ENCODE peak calls at places on chromosomes 11 and 22, in five cellular contexts. D is choroid plexus epithelial cell, W is activated B cell treated with CpG ODN at 0.5 μM for 24 hours, N is HCT116, J is uterus. I is an unnamed sample.

GRCh38 chr11:92449780-92450179 is 225.2 kb downstream of the FAT3 start:
- DNase-seq in D (no peak), W (no peak), N (no peak), J (no peak), I (no peak)

GRCh38 chr22:35587447-35587870 is 29.7 kb downstream of the MB start:
- DNase-seq in D (peak), W (no peak), N (no peak), J (peak), I (no peak)

GRCh38 chr11:66834539-66834845 is 8.7 kb upstream of the RCE1 start:
- DNase-seq in D (no peak), W (no peak), N (no peak), J (no peak), I (no peak)

GRCh38 chr22:29997516-29997915 is 82.7 kb upstream of the HORMAD2 start:
- DNase-seq in D (no peak), W (no peak), N (no peak), J (no peak), I (no peak)

GRCh38 chr11:47514825-47515647 is 37.9 kb downstream of the CELF1 start:
- DNase-seq in D (peak), W (no peak), N (no peak), J (no peak), I (no peak)

GRCh38 chr11:117825538-117826359 is 1.2 kb upstream of the FXYD2 start:
- DNase-seq in D (no peak), W (no peak), N (no peak), J (peak), I (no peak)

GRCh38 chr11:35112056-35112845 is 26.7 kb upstream of the CD44 start:
- DNase-seq in D (peak), W (no peak), N (no peak), J (no peak), I (no peak)

GRCh38 chr22:37304595-37305343 is 22.5 kb downstream of the CYTH4 start:
- DNase-seq in D (peak), W (no peak), N (no peak), J (no peak), I (no peak)

GRCh38 chr11:134124660-134125451 is 56.0 kb downstream of the JAM3 start:
- DNase-seq in D (no peak), W (no peak), N (no peak), J (no peak), I (no peak)

GRCh38 chr22:43887391-43887790 is 4.4 kb downstream of the PNPLA5 start:
- DNase-seq in D (no peak), W (no peak), N (no peak), J (no peak), I (no peak)

GRCh38 chr22:41699264-41700104 is at the start of gene MEI1:
- DNase-seq in D (peak), W (peak), N (no peak), J (peak), I (no peak)

GRCh38 chr22:37686002-37686982 is at the start of gene NOL12:
- DNase-seq in D (peak), W (peak), N (peak), J (peak), I (peak)

GRCh38 chr11:72228229-72228843 is 3.8 kb downstream of the INPPL1 start:
- DNase-seq in D (peak), W (no peak), N (no peak), J (no peak), I (no peak)
- TF ChIP-seq CTCF in D (peak), W (no peak), N (no peak), J (no peak), I (no peak)

GRCh38 chr22:45217806-45218205 is 22.9 kb downstream of the KIAA0930 start:
- DNase-seq in D (no peak), W (no peak), N (no peak), J (no peak), I (no peak)
- TF ChIP-seq CTCF in D (no peak), W (no peak), N (no peak), J (no peak), I (no peak)

DNA sequence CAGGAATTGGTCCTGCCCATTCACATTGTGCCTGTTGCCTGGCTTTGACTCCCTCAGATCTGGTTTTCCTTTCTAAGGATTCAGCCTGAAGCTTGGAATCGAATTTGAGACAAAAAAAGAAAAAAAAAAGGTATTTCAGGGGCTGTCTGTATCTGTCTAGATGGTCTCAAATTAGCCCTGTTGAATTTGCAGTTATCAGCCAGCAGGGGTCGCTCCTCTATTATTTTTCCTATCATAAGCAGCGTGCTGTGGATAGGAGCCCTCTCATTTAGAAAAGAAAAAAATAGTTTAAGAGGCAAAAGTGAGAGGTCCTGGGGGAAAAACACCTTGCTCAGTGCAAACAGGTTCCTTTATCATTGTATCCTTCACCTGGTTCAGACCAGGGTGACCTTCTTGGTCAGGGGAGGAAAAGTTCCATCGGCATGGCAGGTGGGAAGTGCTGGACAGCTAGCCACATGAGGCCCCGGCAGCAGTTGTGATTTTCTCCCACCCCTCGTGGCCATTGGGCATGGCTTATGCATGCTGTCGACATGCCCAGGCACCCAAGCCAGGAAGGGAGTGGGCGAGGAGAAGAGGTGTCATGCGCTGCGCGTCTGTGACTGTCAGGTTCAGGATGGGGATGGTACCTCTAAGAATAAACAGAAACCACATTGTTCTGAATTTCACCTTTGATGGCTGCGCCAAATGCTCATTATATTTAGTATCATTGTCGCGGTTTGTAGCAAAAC is 13.1 kb downstream of the OR5AK2 start:
- DNase-seq in D (peak), W (no peak), N (no peak), J (no peak), I (no peak)
- TF ChIP-seq CTCF in D (peak), W (no peak), N (peak), J (no peak), I (no peak)

GRCh38 chr11:121341609-121342008 is 49.0 kb downstream of the SC5D start:
- DNase-seq in D (no peak), W (no peak), N (no peak), J (no peak), I (no peak)
- TF ChIP-seq CTCF in D (no peak), W (no peak), N (no peak), J (no peak), I (no peak)

GRCh38 chr11:32586576-32587190 is 3.1 kb downstream of the EIF3M start:
- DNase-seq in D (peak), W (no peak), N (peak), J (no peak), I (no peak)
- TF ChIP-seq CTCF in D (peak), W (no peak), N (peak), J (peak), I (peak)

GRCh38 chr22:33329398-33329797 is 271.2 kb upstream of the SYN3 start:
- DNase-seq in D (no peak), W (no peak), N (no peak), J (no peak), I (no peak)

GRCh38 chr22:33328789-33329296 is 270.7 kb upstream of the SYN3 start:
- DNase-seq in D (peak), W (no peak), N (no peak), J (no peak), I (no peak)

GRCh38 chr22:33325232-33326004 is 267.2 kb upstream of the SYN3 start:
- DNase-seq in D (peak), W (no peak), N (no peak), J (no peak), I (no peak)

GRCh38 chr22:33326540-33327295 is 268.5 kb upstream of the SYN3 start:
- DNase-seq in D (no peak), W (no peak), N (no peak), J (no peak), I (no peak)

GRCh38 chr22:33327348-33327860 is 269.2 kb upstream of the SYN3 start:
- DNase-seq in D (no peak), W (no peak), N (no peak), J (no peak), I (no peak)
- TF ChIP-seq CTCF in D (no peak), W (no peak), N (no peak), J (no peak), I (no peak)

DNA sequence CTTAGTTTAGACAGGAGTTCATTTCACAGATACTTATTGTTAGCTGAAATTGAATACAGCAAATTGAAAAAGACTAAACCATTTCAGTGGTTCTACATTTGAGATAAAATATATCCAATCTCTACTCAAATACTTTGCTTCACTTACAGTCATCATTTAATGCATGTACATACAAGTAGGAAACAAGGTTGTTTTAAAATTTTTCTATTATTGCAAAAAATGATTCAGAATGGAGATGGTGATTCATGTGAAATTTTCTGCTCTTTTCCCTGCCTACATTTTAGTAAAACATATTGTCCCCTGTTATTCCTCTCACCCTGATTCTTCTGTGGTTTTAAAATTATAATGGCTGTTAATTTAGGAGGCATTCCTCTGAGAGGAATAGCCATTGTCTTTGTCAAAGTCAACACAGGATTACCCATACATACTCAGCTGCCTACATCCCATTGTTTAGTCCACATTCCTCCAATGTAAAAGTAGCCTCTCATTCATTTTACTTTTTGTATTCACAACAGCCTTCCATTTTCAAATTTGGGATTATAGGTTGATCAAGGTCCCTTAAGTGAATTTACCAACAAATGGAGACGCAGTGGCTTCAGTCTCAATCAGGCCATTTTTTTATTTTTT is 60.1 kb downstream of the TRPC6 start:
- DNase-seq in D (no peak), W (no peak), N (no peak), J (no peak), I (no peak)
- TF ChIP-seq CTCF in D (no peak), W (no peak), N (no peak), J (no peak), I (no peak)

GRCh38 chr11:13209379-13209778 is 68.2 kb upstream of the BMAL1 start:
- DNase-seq in D (no peak), W (no peak), N (no peak), J (no peak), I (no peak)

GRCh38 chr11:13208921-13209320 is 68.7 kb upstream of the BMAL1 start:
- DNase-seq in D (peak), W (no peak), N (no peak), J (no peak), I (no peak)

GRCh38 chr11:13207665-13208594 is 69.7 kb upstream of the BMAL1 start:
- DNase-seq in D (peak), W (no peak), N (no peak), J (peak), I (no peak)

GRCh38 chr11:13207270-13207664 is 70.3 kb upstream of the BMAL1 start:
- DNase-seq in D (no peak), W (no peak), N (no peak), J (no peak), I (no peak)

GRCh38 chr11:13210424-13210823 is 67.2 kb upstream of the BMAL1 start:
- DNase-seq in D (peak), W (no peak), N (peak), J (peak), I (no peak)
- TF ChIP-seq CTCF in D (peak), W (no peak), N (peak), J (peak), I (peak)

GRCh38 chr11:103053997-103054396 is 38.0 kb downstream of the DCUN1D5 start:
- DNase-seq in D (peak), W (no peak), N (no peak), J (no peak), I (no peak)

GRCh38 chr11:103051158-103051801 is 40.7 kb downstream of the DCUN1D5 start:
- DNase-seq in D (no peak), W (no peak), N (no peak), J (no peak), I (no peak)

GRCh38 chr11:103051986-103052385 is 40.0 kb downstream of the DCUN1D5 start:
- DNase-seq in D (peak), W (no peak), N (no peak), J (no peak), I (no peak)

DNA sequence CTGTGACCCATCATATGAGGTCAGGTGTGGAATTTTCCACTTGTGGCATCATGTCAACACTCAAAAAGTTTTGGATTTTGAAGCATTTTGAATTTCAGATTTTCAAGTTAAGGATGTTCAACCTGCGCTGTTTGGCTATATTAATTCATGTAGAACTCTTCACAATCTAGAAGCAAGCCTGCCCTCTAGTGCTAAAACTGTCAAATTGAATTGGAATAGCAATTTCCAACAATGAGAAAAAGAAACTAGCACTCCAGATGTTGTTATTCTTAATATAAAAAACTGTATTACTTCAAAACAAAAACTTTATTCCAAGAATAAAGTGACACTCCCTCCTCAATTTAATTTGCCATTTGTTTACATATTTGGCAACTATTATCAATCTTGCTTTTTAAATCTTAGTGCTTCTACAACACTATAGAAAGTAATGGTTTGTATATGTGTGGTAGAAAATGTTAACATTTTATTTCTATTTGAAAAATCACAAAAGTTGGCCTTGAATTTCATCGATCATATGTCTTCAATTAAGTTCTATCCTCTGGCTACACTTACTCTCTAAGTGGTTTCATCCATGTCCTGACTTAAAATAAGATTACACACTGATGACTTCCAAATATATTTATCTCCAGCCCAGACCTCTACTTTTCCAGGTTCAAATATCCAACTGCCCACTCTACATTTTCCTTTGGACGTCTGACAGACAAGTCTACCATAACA is 36.6 kb downstream of the DCUN1D5 start:
- DNase-seq in D (peak), W (no peak), N (peak), J (no peak), I (no peak)
- TF ChIP-seq CTCF in D (peak), W (no peak), N (peak), J (peak), I (peak)